ENCODE peak calls at places on chromosomes 11 and 22, in five cellular contexts. J is kidney, U is H9, W is endothelial cell of umbilical vein, K is HepG2. T is an unnamed sample.

GRCh38 chr11:120168960-120169681 is 31.2 kb upstream of the TRIM29 start:
- DNase-seq in K (peak; percentile 30), W (peak; percentile 78), J (peak; percentile 88), U (peak; percentile 84), T (peak; percentile 63)

GRCh38 chr11:102921587-102922220 is 33.8 kb downstream of the MMP13 start:
- DNase-seq in W (no peak), K (no peak), J (no peak), U (no peak), T (no peak)

GRCh38 chr11:98036810-98037209 is 983.9 kb upstream of the CNTN5 start:
- DNase-seq in W (no peak), K (no peak), U (no peak), J (no peak), T (no peak)

GRCh38 chr11:9739108-9739507 is 75.2 kb downstream of the SWAP70 start:
- DNase-seq in W (no peak), K (no peak), U (no peak), J (no peak), T (no peak)

GRCh38 chr11:8203980-8204379 is 35.2 kb upstream of the RIC3 start:
- DNase-seq in J (no peak), K (no peak), W (no peak), U (peak; percentile 12), T (no peak)

GRCh38 chr11:19279455-19279854 is 38.7 kb upstream of the E2F8 start:
- DNase-seq in J (no peak), W (no peak), K (no peak), U (peak; percentile 72), T (no peak)

GRCh38 chr11:75084883-75085282 is 11.8 kb downstream of the OR2AT4 start:
- DNase-seq in W (no peak), U (no peak), J (no peak), K (no peak), T (no peak)

GRCh38 chr11:67053896-67054850 is 2.5 kb upstream of the RHOD start:
- DNase-seq in K (peak; percentile 49), U (peak; percentile 74), W (peak; percentile 57), J (no peak), T (peak; percentile 50)

GRCh38 chr11:132838621-132839020 is 693.7 kb downstream of the OPCML start:
- DNase-seq in U (no peak), K (no peak), J (no peak), W (no peak), T (no peak)

GRCh38 chr11:13134886-13135285 is 125.8 kb downstream of the RASSF10 start:
- DNase-seq in K (no peak), W (no peak), J (no peak), U (no peak), T (no peak)

GRCh38 chr11:394858-395655 is 1.0 kb downstream of the PKP3 start:
- DNase-seq in K (no peak), J (no peak), W (no peak), U (no peak), T (no peak)

GRCh38 chr22:17164392-17165024 is 5.4 kb upstream of the HDHD5 start:
- DNase-seq in K (no peak), J (no peak), U (peak; percentile 55), W (no peak), T (no peak)

DNA sequence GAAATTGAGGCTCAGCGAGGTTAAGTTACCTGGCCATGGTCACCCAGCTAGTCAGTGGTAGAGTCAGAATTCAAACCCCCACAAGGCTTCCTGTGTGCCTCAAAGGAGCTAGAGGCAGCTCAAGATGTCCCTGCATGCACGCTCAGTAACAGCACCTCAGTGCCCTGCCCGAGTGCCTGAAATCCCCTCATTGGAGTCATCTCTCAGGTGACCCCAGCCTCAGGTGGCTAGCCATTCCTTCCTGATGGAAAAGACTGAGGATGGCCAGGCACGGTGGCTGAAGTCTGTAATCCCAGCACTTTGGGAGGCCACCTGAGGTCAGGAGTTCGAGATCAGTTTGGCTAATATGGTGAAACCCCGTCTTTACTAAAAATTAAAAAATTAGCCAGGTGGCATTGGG is 36.9 kb downstream of the LIF start:
- DNase-seq in U (no peak), W (no peak), J (no peak), K (no peak), T (no peak)
- H3K9me3 ChIP-seq in U (no peaks in the 10 kb centered on the region), W (no peaks in the 10 kb centered on the region), J (no peaks in the 10 kb centered on the region), K (no peaks in the 10 kb centered on the region), T (no peaks in the 10 kb centered on the region)

GRCh38 chr22:47257566-47257965 is 495.1 kb downstream of the TBC1D22A start:
- DNase-seq in W (no peak), K (no peak), J (no peak), U (no peak), T (no peak)

GRCh38 chr22:47260551-47260950 is 498.1 kb downstream of the TBC1D22A start:
- DNase-seq in W (no peak), J (no peak), U (no peak), K (no peak), T (no peak)

GRCh38 chr22:47259049-47259448 is 496.6 kb downstream of the TBC1D22A start:
- DNase-seq in U (no peak), K (no peak), W (no peak), J (no peak), T (no peak)

DNA sequence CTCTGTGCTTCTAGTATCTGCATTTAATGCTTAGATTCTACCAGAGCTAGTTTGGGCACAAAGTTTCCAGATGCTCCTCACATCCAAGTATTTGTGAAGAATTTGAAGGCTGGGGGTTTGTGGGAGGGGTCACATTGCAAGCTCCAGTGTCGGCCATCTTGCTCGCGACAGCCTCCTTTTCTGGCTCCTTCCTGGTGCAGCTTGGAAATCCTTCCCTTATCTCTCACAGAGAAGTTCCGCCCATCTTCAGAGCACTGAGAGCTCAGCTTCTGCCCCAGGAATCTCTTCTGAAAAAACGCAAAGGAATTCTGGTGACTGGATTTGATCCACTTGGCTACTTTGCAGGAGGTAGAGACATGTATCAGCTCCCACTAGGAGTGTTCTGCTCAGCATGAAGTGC is 497.5 kb downstream of the TBC1D22A start:
- DNase-seq in J (no peak), K (no peak), U (no peak), W (no peak), T (no peak)
- H3K9me3 ChIP-seq in J (no peaks in the 10 kb centered on the region), K (no peaks in the 10 kb centered on the region), U (peaks cover 80% of the 10 kb centered on the region), W (no peaks in the 10 kb centered on the region), T (peaks cover 3% of the 10 kb centered on the region)

GRCh38 chr11:43735115-43735514 is 54.6 kb downstream of the HSD17B12 start:
- DNase-seq in J (no peak), U (no peak), W (no peak), K (no peak), T (no peak)
- H3K9me3 ChIP-seq in J (no peaks in the 10 kb centered on the region), U (no peaks in the 10 kb centered on the region), W (no peaks in the 10 kb centered on the region), K (no peaks in the 10 kb centered on the region), T (no peaks in the 10 kb centered on the region)

GRCh38 chr11:21785351-21785750 is 407.5 kb upstream of the ANO5 start:
- DNase-seq in U (no peak), K (no peak), J (no peak), W (no peak), T (no peak)

DNA sequence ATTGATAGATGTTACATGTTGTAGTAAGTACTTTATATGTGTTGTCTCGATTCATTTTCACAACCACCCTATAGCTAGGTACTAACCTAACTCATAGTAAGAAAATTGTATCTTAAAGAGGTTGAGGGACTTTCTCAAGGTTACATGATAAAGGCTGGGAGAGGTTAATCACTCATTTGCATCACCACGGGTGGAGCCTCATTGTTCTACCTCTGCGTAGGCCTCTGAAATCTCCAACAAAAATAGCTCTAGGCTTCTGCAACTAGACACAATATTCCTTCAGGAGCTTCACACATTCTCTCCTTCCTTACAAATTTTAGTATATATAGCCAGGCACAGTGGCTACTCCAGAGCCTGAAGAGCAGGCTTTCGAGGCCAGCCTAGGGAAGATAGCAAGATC is 408.9 kb upstream of the ANO5 start:
- DNase-seq in U (no peak), J (no peak), W (no peak), K (no peak), T (peak; percentile 35)
- H3K9me3 ChIP-seq in U (no peaks in the 10 kb centered on the region), J (no peaks in the 10 kb centered on the region), W (no peaks in the 10 kb centered on the region), K (peaks cover 34% of the 10 kb centered on the region), T (no peaks in the 10 kb centered on the region)

DNA sequence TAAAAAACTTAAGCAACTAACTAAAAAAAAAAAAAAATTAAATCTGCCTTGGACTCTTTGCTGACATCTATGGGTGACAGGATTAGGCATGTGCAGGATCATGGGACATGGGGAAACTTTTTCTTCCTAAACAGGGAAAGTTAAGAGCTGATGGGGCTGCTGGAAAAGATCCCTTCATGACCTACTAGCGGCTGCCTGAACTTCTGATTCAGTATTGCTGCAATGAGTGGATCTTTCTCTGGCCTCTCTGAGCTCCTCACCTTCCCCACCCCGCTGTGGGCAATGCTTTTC is 25.0 kb downstream of the OR5A2 start:
- DNase-seq in K (no peak), J (no peak), W (no peak), U (no peak), T (no peak)
- H3K9me3 ChIP-seq in K (peaks cover 23% of the 10 kb centered on the region), J (no peaks in the 10 kb centered on the region), W (no peaks in the 10 kb centered on the region), U (peaks cover 26% of the 10 kb centered on the region), T (peaks cover 33% of the 10 kb centered on the region)

GRCh38 chr11:2631161-2631560 is 68.6 kb downstream of the KCNQ1OT1 start:
- DNase-seq in W (no peak), J (no peak), U (no peak), K (no peak), T (no peak)
- H3K9me3 ChIP-seq in W (peaks cover 3% of the 10 kb centered on the region), J (peaks cover 59% of the 10 kb centered on the region), U (peaks cover 29% of the 10 kb centered on the region), K (peaks cover 66% of the 10 kb centered on the region), T (peaks cover 41% of the 10 kb centered on the region)